ENCODE peak calls at places on chromosomes 11 and 22, in ten cellular contexts. One of them, this sample, is unnamed.

GRCh38 chr11:7905961-7906429 is 25.1 kb downstream of the OR10A6 start:
- DNase-seq in neural progenitor cell: peak
- DNase-seq in lower lobe of right lung: peak
- DNase-seq in choroid plexus epithelial cell: no peak
- DNase-seq in neural crest cell: no peak
- DNase-seq in endothelial cell of umbilical vein: no peak
- DNase-seq in NB4: no peak
- DNase-seq in AG09309: no peak
- DNase-seq in H1: no peak
- DNase-seq in dorsolateral prefrontal cortex: no peak
- DNase-seq in this sample: no peak

GRCh38 chr22:49344196-49344595 is 483.5 kb downstream of the BRD1 start:
- DNase-seq in lower lobe of right lung: no peak
- DNase-seq in choroid plexus epithelial cell: no peak
- DNase-seq in endothelial cell of umbilical vein: no peak
- DNase-seq in neural crest cell: no peak
- DNase-seq in AG09309: no peak
- DNase-seq in neural progenitor cell: peak
- DNase-seq in dorsolateral prefrontal cortex: peak
- DNase-seq in NB4: no peak
- DNase-seq in H1: no peak
- DNase-seq in this sample: no peak

GRCh38 chr11:119373917-119374631 is 7.4 kb downstream of the USP2 start:
- DNase-seq in H1: peak
- DNase-seq in choroid plexus epithelial cell: peak
- DNase-seq in neural crest cell: peak
- DNase-seq in lower lobe of right lung: no peak
- DNase-seq in neural progenitor cell: peak
- DNase-seq in AG09309: peak
- DNase-seq in endothelial cell of umbilical vein: peak
- DNase-seq in dorsolateral prefrontal cortex: peak
- DNase-seq in NB4: peak
- DNase-seq in this sample: no peak

GRCh38 chr22:35156945-35157344 is 91.0 kb downstream of the ISX start:
- DNase-seq in lower lobe of right lung: no peak
- DNase-seq in dorsolateral prefrontal cortex: no peak
- DNase-seq in H1: no peak
- DNase-seq in choroid plexus epithelial cell: no peak
- DNase-seq in neural progenitor cell: no peak
- DNase-seq in endothelial cell of umbilical vein: no peak
- DNase-seq in NB4: no peak
- DNase-seq in neural crest cell: no peak
- DNase-seq in AG09309: no peak
- DNase-seq in this sample: no peak

GRCh38 chr11:118092907-118093571 is 6.3 kb upstream of the SMIM35 start:
- DNase-seq in neural progenitor cell: no peak
- DNase-seq in choroid plexus epithelial cell: no peak
- DNase-seq in AG09309: no peak
- DNase-seq in lower lobe of right lung: no peak
- DNase-seq in H1: no peak
- DNase-seq in neural crest cell: no peak
- DNase-seq in dorsolateral prefrontal cortex: no peak
- DNase-seq in NB4: no peak
- DNase-seq in endothelial cell of umbilical vein: no peak
- DNase-seq in this sample: no peak

GRCh38 chr11:11987503-11988022 is 20.9 kb downstream of the DKK3 start:
- DNase-seq in NB4: no peak
- DNase-seq in endothelial cell of umbilical vein: peak
- DNase-seq in AG09309: no peak
- DNase-seq in H1: no peak
- DNase-seq in dorsolateral prefrontal cortex: no peak
- DNase-seq in neural progenitor cell: no peak
- DNase-seq in neural crest cell: no peak
- DNase-seq in choroid plexus epithelial cell: peak
- DNase-seq in lower lobe of right lung: no peak
- DNase-seq in this sample: no peak

GRCh38 chr22:39616781-39617180 is 46.2 kb downstream of the CACNA1I start:
- DNase-seq in NB4: no peak
- DNase-seq in endothelial cell of umbilical vein: no peak
- DNase-seq in neural crest cell: no peak
- DNase-seq in H1: no peak
- DNase-seq in lower lobe of right lung: no peak
- DNase-seq in neural progenitor cell: no peak
- DNase-seq in choroid plexus epithelial cell: no peak
- DNase-seq in AG09309: no peak
- DNase-seq in dorsolateral prefrontal cortex: no peak
- DNase-seq in this sample: no peak

GRCh38 chr11:94219771-94220170 is 84.6 kb upstream of the IZUMO1R start:
- DNase-seq in lower lobe of right lung: no peak
- DNase-seq in choroid plexus epithelial cell: no peak
- DNase-seq in H1: no peak
- DNase-seq in dorsolateral prefrontal cortex: no peak
- DNase-seq in AG09309: no peak
- DNase-seq in NB4: no peak
- DNase-seq in neural crest cell: no peak
- DNase-seq in endothelial cell of umbilical vein: no peak
- DNase-seq in neural progenitor cell: no peak
- DNase-seq in this sample: no peak

GRCh38 chr11:22192289-22192641 is 620 bp upstream of the ANO5 start:
- DNase-seq in AG09309: no peak
- DNase-seq in lower lobe of right lung: no peak
- DNase-seq in neural crest cell: no peak
- DNase-seq in dorsolateral prefrontal cortex: no peak
- DNase-seq in endothelial cell of umbilical vein: no peak
- DNase-seq in choroid plexus epithelial cell: no peak
- DNase-seq in NB4: no peak
- DNase-seq in H1: no peak
- DNase-seq in neural progenitor cell: peak
- DNase-seq in this sample: no peak

GRCh38 chr11:32420937-32421532 is 14.3 kb downstream of the WT1 start:
- DNase-seq in NB4: peak
- DNase-seq in endothelial cell of umbilical vein: no peak
- DNase-seq in lower lobe of right lung: no peak
- DNase-seq in AG09309: no peak
- DNase-seq in dorsolateral prefrontal cortex: no peak
- DNase-seq in choroid plexus epithelial cell: no peak
- DNase-seq in neural progenitor cell: no peak
- DNase-seq in H1: no peak
- DNase-seq in neural crest cell: no peak
- DNase-seq in this sample: no peak

GRCh38 chr11:128346808-128347207 is 240.6 kb downstream of the ETS1 start:
- DNase-seq in choroid plexus epithelial cell: peak
- DNase-seq in neural crest cell: no peak
- DNase-seq in endothelial cell of umbilical vein: peak
- DNase-seq in H1: no peak
- DNase-seq in dorsolateral prefrontal cortex: no peak
- DNase-seq in NB4: no peak
- DNase-seq in lower lobe of right lung: no peak
- DNase-seq in AG09309: no peak
- DNase-seq in neural progenitor cell: no peak
- DNase-seq in this sample: no peak

GRCh38 chr11:35974878-35975578 is 31.2 kb downstream of the LDLRAD3 start:
- DNase-seq in AG09309: no peak
- DNase-seq in dorsolateral prefrontal cortex: no peak
- DNase-seq in neural progenitor cell: no peak
- DNase-seq in H1: no peak
- DNase-seq in neural crest cell: no peak
- DNase-seq in lower lobe of right lung: no peak
- DNase-seq in NB4: no peak
- DNase-seq in choroid plexus epithelial cell: no peak
- DNase-seq in endothelial cell of umbilical vein: no peak
- DNase-seq in this sample: no peak

GRCh38 chr11:8814209-8814922 is 96.6 kb upstream of the AKIP1 start:
- DNase-seq in endothelial cell of umbilical vein: peak
- DNase-seq in neural progenitor cell: no peak
- DNase-seq in H1: no peak
- DNase-seq in choroid plexus epithelial cell: no peak
- DNase-seq in lower lobe of right lung: no peak
- DNase-seq in dorsolateral prefrontal cortex: no peak
- DNase-seq in neural crest cell: no peak
- DNase-seq in AG09309: no peak
- DNase-seq in NB4: no peak
- DNase-seq in this sample: no peak

GRCh38 chr11:7516488-7516887 is 2.7 kb downstream of the PPFIBP2 start:
- DNase-seq in neural progenitor cell: no peak
- DNase-seq in choroid plexus epithelial cell: no peak
- DNase-seq in AG09309: no peak
- DNase-seq in H1: no peak
- DNase-seq in neural crest cell: no peak
- DNase-seq in NB4: peak
- DNase-seq in lower lobe of right lung: no peak
- DNase-seq in endothelial cell of umbilical vein: no peak
- DNase-seq in dorsolateral prefrontal cortex: no peak
- DNase-seq in this sample: no peak

GRCh38 chr11:125777309-125777708 is 1.3 kb downstream of the PATE2 start:
- DNase-seq in endothelial cell of umbilical vein: peak
- DNase-seq in lower lobe of right lung: no peak
- DNase-seq in AG09309: no peak
- DNase-seq in neural progenitor cell: no peak
- DNase-seq in choroid plexus epithelial cell: peak
- DNase-seq in neural crest cell: no peak
- DNase-seq in H1: no peak
- DNase-seq in dorsolateral prefrontal cortex: no peak
- DNase-seq in NB4: no peak
- DNase-seq in this sample: no peak

GRCh38 chr11:118910309-118911112 is 15.2 kb downstream of the BCL9L start:
- DNase-seq in endothelial cell of umbilical vein: peak
- DNase-seq in lower lobe of right lung: peak
- DNase-seq in NB4: no peak
- DNase-seq in H1: peak
- DNase-seq in choroid plexus epithelial cell: peak
- DNase-seq in neural crest cell: no peak
- DNase-seq in dorsolateral prefrontal cortex: no peak
- DNase-seq in AG09309: peak
- DNase-seq in neural progenitor cell: peak
- DNase-seq in this sample: no peak

GRCh38 chr11:102361100-102362021 is 14.3 kb downstream of the BIRC2 start:
- DNase-seq in neural progenitor cell: no peak
- DNase-seq in H1: no peak
- DNase-seq in lower lobe of right lung: no peak
- DNase-seq in NB4: peak
- DNase-seq in neural crest cell: no peak
- DNase-seq in AG09309: no peak
- DNase-seq in dorsolateral prefrontal cortex: no peak
- DNase-seq in choroid plexus epithelial cell: peak
- DNase-seq in endothelial cell of umbilical vein: no peak
- DNase-seq in this sample: no peak

GRCh38 chr22:21592422-21592821 is 24.9 kb downstream of the UBE2L3 start:
- DNase-seq in dorsolateral prefrontal cortex: no peak
- DNase-seq in neural crest cell: no peak
- DNase-seq in endothelial cell of umbilical vein: no peak
- DNase-seq in neural progenitor cell: no peak
- DNase-seq in AG09309: no peak
- DNase-seq in lower lobe of right lung: no peak
- DNase-seq in H1: no peak
- DNase-seq in NB4: no peak
- DNase-seq in choroid plexus epithelial cell: no peak
- DNase-seq in this sample: no peak

GRCh38 chr11:125072210-125072960 is 9.3 kb downstream of the SLC37A2 start:
- DNase-seq in neural progenitor cell: no peak
- DNase-seq in endothelial cell of umbilical vein: no peak
- DNase-seq in NB4: peak
- DNase-seq in H1: no peak
- DNase-seq in choroid plexus epithelial cell: no peak
- DNase-seq in dorsolateral prefrontal cortex: no peak
- DNase-seq in AG09309: no peak
- DNase-seq in neural crest cell: no peak
- DNase-seq in lower lobe of right lung: peak
- DNase-seq in this sample: peak

GRCh38 chr11:18540207-18541009 is 13.7 kb upstream of the TSG101 start:
- DNase-seq in AG09309: no peak
- DNase-seq in lower lobe of right lung: no peak
- DNase-seq in neural progenitor cell: peak
- DNase-seq in NB4: peak
- DNase-seq in choroid plexus epithelial cell: peak
- DNase-seq in neural crest cell: no peak
- DNase-seq in H1: no peak
- DNase-seq in endothelial cell of umbilical vein: peak
- DNase-seq in dorsolateral prefrontal cortex: no peak
- DNase-seq in this sample: no peak
- TF ChIP-seq CTCF in AG09309: peak
- TF ChIP-seq CTCF in lower lobe of right lung: peak
- TF ChIP-seq CTCF in neural progenitor cell: peak
- TF ChIP-seq CTCF in NB4: peak
- TF ChIP-seq CTCF in choroid plexus epithelial cell: peak
- TF ChIP-seq CTCF in neural crest cell: peak
- TF ChIP-seq CTCF in H1: no peak
- TF ChIP-seq CTCF in endothelial cell of umbilical vein: peak
- TF ChIP-seq CTCF in dorsolateral prefrontal cortex: peak
- TF ChIP-seq CTCF in this sample: no peak

GRCh38 chr11:2835768-2836150 is 49.8 kb downstream of the CDKN1C start:
- DNase-seq in AG09309: no peak
- DNase-seq in choroid plexus epithelial cell: no peak
- DNase-seq in lower lobe of right lung: no peak
- DNase-seq in endothelial cell of umbilical vein: no peak
- DNase-seq in NB4: no peak
- DNase-seq in neural progenitor cell: no peak
- DNase-seq in neural crest cell: no peak
- DNase-seq in dorsolateral prefrontal cortex: no peak
- DNase-seq in H1: no peak
- DNase-seq in this sample: no peak
- TF ChIP-seq CTCF in AG09309: no peak
- TF ChIP-seq CTCF in choroid plexus epithelial cell: no peak
- TF ChIP-seq CTCF in lower lobe of right lung: no peak
- TF ChIP-seq CTCF in endothelial cell of umbilical vein: no peak
- TF ChIP-seq CTCF in NB4: no peak
- TF ChIP-seq CTCF in neural progenitor cell: no peak
- TF ChIP-seq CTCF in neural crest cell: no peak
- TF ChIP-seq CTCF in dorsolateral prefrontal cortex: no peak
- TF ChIP-seq CTCF in H1: no peak
- TF ChIP-seq CTCF in this sample: no peak

DNA sequence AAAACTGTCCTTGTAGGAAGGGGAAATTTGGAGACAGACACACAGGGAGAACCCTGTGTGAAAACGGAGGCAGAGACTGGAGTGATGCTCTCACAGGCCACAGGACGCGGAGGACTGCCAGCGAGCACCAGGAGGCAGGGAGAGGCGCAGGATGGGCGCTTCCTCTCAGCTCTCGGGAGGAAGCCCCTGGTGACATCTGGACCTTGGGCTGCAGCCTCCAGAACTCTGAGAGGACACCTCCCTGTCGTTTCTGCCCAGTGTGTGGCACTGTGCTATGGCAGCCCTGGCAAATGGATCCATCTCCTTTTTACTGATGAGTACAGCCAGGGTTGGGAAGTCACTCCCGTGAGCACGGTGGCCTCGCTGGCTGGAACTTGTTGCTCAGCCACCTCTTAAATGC is 73.9 kb downstream of the LRRC32 start:
- DNase-seq in NB4: no peak
- DNase-seq in AG09309: no peak
- DNase-seq in H1: no peak
- DNase-seq in choroid plexus epithelial cell: no peak
- DNase-seq in endothelial cell of umbilical vein: no peak
- DNase-seq in lower lobe of right lung: no peak
- DNase-seq in neural progenitor cell: no peak
- DNase-seq in neural crest cell: no peak
- DNase-seq in dorsolateral prefrontal cortex: no peak
- DNase-seq in this sample: no peak
- TF ChIP-seq CTCF in NB4: no peak
- TF ChIP-seq CTCF in AG09309: no peak
- TF ChIP-seq CTCF in H1: no peak
- TF ChIP-seq CTCF in choroid plexus epithelial cell: no peak
- TF ChIP-seq CTCF in endothelial cell of umbilical vein: no peak
- TF ChIP-seq CTCF in lower lobe of right lung: no peak
- TF ChIP-seq CTCF in neural progenitor cell: no peak
- TF ChIP-seq CTCF in neural crest cell: no peak
- TF ChIP-seq CTCF in dorsolateral prefrontal cortex: no peak
- TF ChIP-seq CTCF in this sample: no peak

GRCh38 chr11:46896719-46897406 is 21.5 kb downstream of the LRP4 start:
- DNase-seq in H1: no peak
- DNase-seq in lower lobe of right lung: no peak
- DNase-seq in neural crest cell: no peak
- DNase-seq in choroid plexus epithelial cell: peak
- DNase-seq in AG09309: no peak
- DNase-seq in NB4: peak
- DNase-seq in endothelial cell of umbilical vein: peak
- DNase-seq in dorsolateral prefrontal cortex: no peak
- DNase-seq in neural progenitor cell: peak
- DNase-seq in this sample: no peak
- TF ChIP-seq CTCF in H1: no peak
- TF ChIP-seq CTCF in lower lobe of right lung: no peak
- TF ChIP-seq CTCF in neural crest cell: peak
- TF ChIP-seq CTCF in choroid plexus epithelial cell: peak
- TF ChIP-seq CTCF in AG09309: no peak
- TF ChIP-seq CTCF in NB4: peak
- TF ChIP-seq CTCF in endothelial cell of umbilical vein: peak
- TF ChIP-seq CTCF in dorsolateral prefrontal cortex: no peak
- TF ChIP-seq CTCF in neural progenitor cell: peak
- TF ChIP-seq CTCF in this sample: no peak

This sample was measured in activated B cell treated with CpG ODN at 0.5 μM for 24 hours.